ENCODE peak calls at places on chromosomes 3 and 15, in nine cellular contexts. One of them, this sample, is unnamed.

GRCh38 chr15:71810256-71811035 is at the start of gene NR2E3:
- DNase-seq in GM23248: no peak
- DNase-seq in PC-9: no peak
- DNase-seq in transverse colon: no peak
- DNase-seq in K562: no peak
- DNase-seq in neural progenitor cell: no peak
- DNase-seq in A549: no peak
- DNase-seq in CD8-positive, alpha-beta memory T cell: no peak
- DNase-seq in tibial artery: no peak
- DNase-seq in this sample: no peak

GRCh38 chr15:63461230-63461629 is 43.2 kb upstream of the USP3 start:
- DNase-seq in PC-9: no peak
- DNase-seq in neural progenitor cell: peak; percentile 71
- DNase-seq in transverse colon: no peak
- DNase-seq in A549: no peak
- DNase-seq in GM23248: no peak
- DNase-seq in tibial artery: no peak
- DNase-seq in K562: no peak
- DNase-seq in CD8-positive, alpha-beta memory T cell: no peak
- DNase-seq in this sample: peak; percentile 67

GRCh38 chr3:185297867-185298266 is 44.0 kb upstream of the EHHADH start:
- DNase-seq in K562: peak; percentile 23
- DNase-seq in A549: no peak
- DNase-seq in tibial artery: no peak
- DNase-seq in CD8-positive, alpha-beta memory T cell: no peak
- DNase-seq in transverse colon: no peak
- DNase-seq in neural progenitor cell: no peak
- DNase-seq in PC-9: no peak
- DNase-seq in GM23248: no peak
- DNase-seq in this sample: no peak

GRCh38 chr15:51726302-51727073 is 11.0 kb downstream of the LYSMD2 start:
- DNase-seq in transverse colon: peak; percentile 53
- DNase-seq in A549: peak; percentile 74
- DNase-seq in CD8-positive, alpha-beta memory T cell: no peak
- DNase-seq in neural progenitor cell: peak; percentile 66
- DNase-seq in tibial artery: peak; percentile 60
- DNase-seq in K562: peak; percentile 82
- DNase-seq in PC-9: peak; percentile 75
- DNase-seq in GM23248: peak; percentile 96
- DNase-seq in this sample: peak; percentile 81

GRCh38 chr15:56428821-56429458 is 36.0 kb downstream of the MNS1 start:
- DNase-seq in tibial artery: no peak
- DNase-seq in PC-9: no peak
- DNase-seq in neural progenitor cell: peak; percentile 11
- DNase-seq in K562: peak; percentile 10
- DNase-seq in transverse colon: no peak
- DNase-seq in A549: peak; percentile 45
- DNase-seq in CD8-positive, alpha-beta memory T cell: no peak
- DNase-seq in GM23248: peak; percentile 58
- DNase-seq in this sample: peak; percentile 16

GRCh38 chr15:41798607-41799487 is 24.6 kb downstream of the MAPKBP1 start:
- DNase-seq in CD8-positive, alpha-beta memory T cell: no peak
- DNase-seq in transverse colon: no peak
- DNase-seq in GM23248: peak; percentile 36
- DNase-seq in K562: no peak
- DNase-seq in A549: no peak
- DNase-seq in PC-9: no peak
- DNase-seq in neural progenitor cell: no peak
- DNase-seq in tibial artery: no peak
- DNase-seq in this sample: no peak

GRCh38 chr15:68789921-68790575 is 30.6 kb downstream of the ANP32A start:
- DNase-seq in CD8-positive, alpha-beta memory T cell: no peak
- DNase-seq in K562: no peak
- DNase-seq in GM23248: peak; percentile 21
- DNase-seq in PC-9: no peak
- DNase-seq in tibial artery: no peak
- DNase-seq in A549: no peak
- DNase-seq in neural progenitor cell: peak; percentile 51
- DNase-seq in transverse colon: no peak
- DNase-seq in this sample: peak; percentile 64

GRCh38 chr15:96327155-96327741 is 3.3 kb upstream of the NR2F2 start:
- DNase-seq in neural progenitor cell: peak; percentile 75
- DNase-seq in CD8-positive, alpha-beta memory T cell: no peak
- DNase-seq in GM23248: peak; percentile 94
- DNase-seq in PC-9: peak; percentile 33
- DNase-seq in A549: peak; percentile 90
- DNase-seq in K562: peak; percentile 46
- DNase-seq in transverse colon: no peak
- DNase-seq in tibial artery: peak; percentile 27
- DNase-seq in this sample: peak; percentile 86

GRCh38 chr3:71219744-71220638 is 363.5 kb downstream of the FOXP1 start:
- DNase-seq in K562: no peak
- DNase-seq in CD8-positive, alpha-beta memory T cell: no peak
- DNase-seq in transverse colon: no peak
- DNase-seq in neural progenitor cell: no peak
- DNase-seq in A549: no peak
- DNase-seq in GM23248: no peak
- DNase-seq in tibial artery: no peak
- DNase-seq in PC-9: no peak
- DNase-seq in this sample: no peak

GRCh38 chr3:59433546-59433945 is 383.7 kb upstream of the CFAP20DC start:
- DNase-seq in K562: no peak
- DNase-seq in tibial artery: no peak
- DNase-seq in CD8-positive, alpha-beta memory T cell: no peak
- DNase-seq in neural progenitor cell: no peak
- DNase-seq in A549: no peak
- DNase-seq in PC-9: no peak
- DNase-seq in transverse colon: no peak
- DNase-seq in GM23248: peak; percentile 12
- DNase-seq in this sample: no peak

GRCh38 chr3:89380006-89380405 is 272.6 kb downstream of the EPHA3 start:
- DNase-seq in PC-9: no peak
- DNase-seq in neural progenitor cell: no peak
- DNase-seq in A549: no peak
- DNase-seq in transverse colon: no peak
- DNase-seq in GM23248: peak; percentile 76
- DNase-seq in tibial artery: no peak
- DNase-seq in K562: no peak
- DNase-seq in CD8-positive, alpha-beta memory T cell: no peak
- DNase-seq in this sample: no peak

GRCh38 chr3:189853906-189854305 is 222.7 kb downstream of the TP63 start:
- DNase-seq in PC-9: no peak
- DNase-seq in CD8-positive, alpha-beta memory T cell: no peak
- DNase-seq in neural progenitor cell: no peak
- DNase-seq in transverse colon: no peak
- DNase-seq in GM23248: no peak
- DNase-seq in A549: no peak
- DNase-seq in tibial artery: no peak
- DNase-seq in K562: no peak
- DNase-seq in this sample: no peak

GRCh38 chr3:196287066-196287404 is 491 bp downstream of the PCYT1A start:
- DNase-seq in neural progenitor cell: no peak
- DNase-seq in K562: no peak
- DNase-seq in PC-9: no peak
- DNase-seq in GM23248: peak; percentile 61
- DNase-seq in tibial artery: no peak
- DNase-seq in A549: peak; percentile 10
- DNase-seq in CD8-positive, alpha-beta memory T cell: peak; percentile 18
- DNase-seq in transverse colon: no peak
- DNase-seq in this sample: peak; percentile 51

GRCh38 chr3:112048911-112049310 is 14.4 kb downstream of the TMPRSS7 start:
- DNase-seq in neural progenitor cell: peak; percentile 63
- DNase-seq in GM23248: no peak
- DNase-seq in PC-9: no peak
- DNase-seq in transverse colon: no peak
- DNase-seq in tibial artery: no peak
- DNase-seq in CD8-positive, alpha-beta memory T cell: no peak
- DNase-seq in A549: no peak
- DNase-seq in K562: no peak
- DNase-seq in this sample: no peak

GRCh38 chr3:129555616-129556357 is 12.8 kb downstream of the H1-8 start:
- DNase-seq in K562: no peak
- DNase-seq in neural progenitor cell: no peak
- DNase-seq in PC-9: no peak
- DNase-seq in GM23248: no peak
- DNase-seq in A549: no peak
- DNase-seq in tibial artery: no peak
- DNase-seq in transverse colon: no peak
- DNase-seq in CD8-positive, alpha-beta memory T cell: no peak
- DNase-seq in this sample: no peak
- H3K4me1 ChIP-seq in K562: peaks cover 7% of the 10 kb centered on the region
- H3K4me1 ChIP-seq in neural progenitor cell: peaks cover 46% of the 10 kb centered on the region
- H3K4me1 ChIP-seq in PC-9: peaks cover 22% of the 10 kb centered on the region
- H3K4me1 ChIP-seq in GM23248: peaks cover 30% of the 10 kb centered on the region
- H3K4me1 ChIP-seq in A549: peaks cover 31% of the 10 kb centered on the region
- H3K4me1 ChIP-seq in tibial artery: peaks cover 7% of the 10 kb centered on the region
- H3K4me1 ChIP-seq in transverse colon: peaks cover 5% of the 10 kb centered on the region
- H3K4me1 ChIP-seq in CD8-positive, alpha-beta memory T cell: peaks cover 21% of the 10 kb centered on the region
- H3K4me1 ChIP-seq in this sample: peaks cover 52% of the 10 kb centered on the region

DNA sequence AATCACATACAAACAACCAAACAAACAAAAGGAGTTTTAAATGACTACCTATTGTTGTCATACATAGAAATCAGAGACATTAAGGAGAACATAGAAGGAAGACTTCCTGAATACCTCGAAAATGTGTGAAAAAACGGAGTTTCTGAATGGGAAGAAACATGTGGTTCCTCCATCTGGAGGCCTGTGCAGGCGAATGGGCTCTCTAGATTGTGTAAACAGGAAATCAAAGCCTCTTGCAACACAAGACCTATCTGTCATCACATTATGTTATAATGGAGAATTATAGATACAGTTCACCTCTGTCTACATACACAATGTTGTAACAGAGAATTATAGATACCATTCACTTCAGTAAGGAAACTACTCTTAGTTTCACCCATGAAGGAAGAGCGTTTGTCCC is 44.1 kb downstream of the RUBCN start:
- DNase-seq in neural progenitor cell: no peak
- DNase-seq in CD8-positive, alpha-beta memory T cell: no peak
- DNase-seq in PC-9: no peak
- DNase-seq in GM23248: no peak
- DNase-seq in A549: no peak
- DNase-seq in transverse colon: no peak
- DNase-seq in K562: no peak
- DNase-seq in tibial artery: no peak
- DNase-seq in this sample: no peak
- H3K4me1 ChIP-seq in neural progenitor cell: no peaks in the 10 kb centered on the region
- H3K4me1 ChIP-seq in CD8-positive, alpha-beta memory T cell: no peaks in the 10 kb centered on the region
- H3K4me1 ChIP-seq in PC-9: no peaks in the 10 kb centered on the region
- H3K4me1 ChIP-seq in GM23248: no peaks in the 10 kb centered on the region
- H3K4me1 ChIP-seq in A549: no peaks in the 10 kb centered on the region
- H3K4me1 ChIP-seq in transverse colon: no peaks in the 10 kb centered on the region
- H3K4me1 ChIP-seq in K562: no peaks in the 10 kb centered on the region
- H3K4me1 ChIP-seq in tibial artery: no peaks in the 10 kb centered on the region
- H3K4me1 ChIP-seq in this sample: no peaks in the 10 kb centered on the region

GRCh38 chr15:48565560-48566482 is 79.7 kb downstream of the FBN1 start:
- DNase-seq in CD8-positive, alpha-beta memory T cell: no peak
- DNase-seq in PC-9: peak; percentile 26
- DNase-seq in K562: no peak
- DNase-seq in GM23248: peak; percentile 92
- DNase-seq in neural progenitor cell: no peak
- DNase-seq in transverse colon: no peak
- DNase-seq in A549: peak; percentile 39
- DNase-seq in tibial artery: no peak
- DNase-seq in this sample: no peak

GRCh38 chr15:48560321-48561051 is 85.0 kb downstream of the FBN1 start:
- DNase-seq in transverse colon: no peak
- DNase-seq in tibial artery: peak; percentile 60
- DNase-seq in PC-9: no peak
- DNase-seq in neural progenitor cell: no peak
- DNase-seq in GM23248: peak; percentile 51
- DNase-seq in A549: no peak
- DNase-seq in CD8-positive, alpha-beta memory T cell: no peak
- DNase-seq in K562: no peak
- DNase-seq in this sample: no peak

GRCh38 chr15:48566669-48567068 is 78.8 kb downstream of the FBN1 start:
- DNase-seq in tibial artery: no peak
- DNase-seq in K562: no peak
- DNase-seq in transverse colon: no peak
- DNase-seq in neural progenitor cell: no peak
- DNase-seq in CD8-positive, alpha-beta memory T cell: no peak
- DNase-seq in PC-9: no peak
- DNase-seq in GM23248: no peak
- DNase-seq in A549: no peak
- DNase-seq in this sample: no peak

GRCh38 chr15:48563944-48564343 is 81.6 kb downstream of the FBN1 start:
- DNase-seq in K562: no peak
- DNase-seq in PC-9: no peak
- DNase-seq in A549: no peak
- DNase-seq in neural progenitor cell: no peak
- DNase-seq in tibial artery: no peak
- DNase-seq in transverse colon: no peak
- DNase-seq in CD8-positive, alpha-beta memory T cell: no peak
- DNase-seq in GM23248: no peak
- DNase-seq in this sample: no peak

DNA sequence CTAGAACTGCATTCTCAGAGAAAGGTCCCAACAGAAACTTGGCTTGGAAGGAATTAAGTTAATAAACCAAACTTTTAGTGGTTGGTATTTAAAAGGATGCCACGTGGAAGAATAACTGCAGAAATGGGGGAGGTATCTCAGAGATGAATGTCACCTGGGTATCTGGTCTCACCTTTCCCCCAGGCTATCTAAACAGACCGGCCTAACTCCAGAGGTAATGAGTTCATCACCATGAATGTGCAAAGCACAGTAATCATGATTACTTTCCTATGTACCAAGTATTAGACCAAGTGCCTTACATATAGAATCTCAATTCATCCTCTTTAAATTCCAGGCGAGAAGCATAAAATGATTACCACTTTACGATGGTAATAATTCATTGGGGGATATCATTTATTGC is 80.8 kb downstream of the FBN1 start:
- DNase-seq in A549: no peak
- DNase-seq in neural progenitor cell: no peak
- DNase-seq in transverse colon: no peak
- DNase-seq in GM23248: no peak
- DNase-seq in PC-9: no peak
- DNase-seq in CD8-positive, alpha-beta memory T cell: no peak
- DNase-seq in tibial artery: no peak
- DNase-seq in K562: no peak
- DNase-seq in this sample: no peak
- H3K4me1 ChIP-seq in A549: peaks cover 24% of the 10 kb centered on the region
- H3K4me1 ChIP-seq in neural progenitor cell: peaks cover 9% of the 10 kb centered on the region
- H3K4me1 ChIP-seq in transverse colon: no peaks in the 10 kb centered on the region
- H3K4me1 ChIP-seq in GM23248: peaks cover 87% of the 10 kb centered on the region
- H3K4me1 ChIP-seq in PC-9: peaks cover 23% of the 10 kb centered on the region
- H3K4me1 ChIP-seq in CD8-positive, alpha-beta memory T cell: no peaks in the 10 kb centered on the region
- H3K4me1 ChIP-seq in tibial artery: no peaks in the 10 kb centered on the region
- H3K4me1 ChIP-seq in K562: no peaks in the 10 kb centered on the region
- H3K4me1 ChIP-seq in this sample: peaks cover 30% of the 10 kb centered on the region

DNA sequence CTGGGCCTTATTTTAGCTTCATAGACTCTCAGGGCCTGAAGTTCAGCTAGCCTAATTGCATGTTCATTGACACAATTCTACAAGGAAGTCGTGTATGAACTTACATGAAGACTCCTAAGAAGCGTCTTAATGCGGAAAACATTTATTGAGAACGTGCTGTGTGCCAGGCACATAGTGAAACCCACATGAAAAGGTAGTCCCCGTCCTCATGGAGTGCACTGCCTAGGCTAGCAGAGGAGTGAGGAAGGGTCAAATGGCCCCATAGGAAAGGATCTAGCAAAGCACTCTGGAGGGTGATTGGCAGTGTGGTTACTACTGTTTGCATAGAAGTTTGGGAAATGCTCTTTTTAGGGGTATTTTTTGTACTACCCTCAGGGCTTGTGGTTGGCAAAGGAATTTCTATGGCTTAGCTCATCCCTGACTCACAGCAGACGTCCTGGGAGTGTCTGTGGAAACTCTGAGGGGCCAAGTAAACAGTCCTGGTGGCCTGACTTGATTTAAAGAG is 854 bp upstream of the NPTN start:
- DNase-seq in A549: peak; percentile 69
- DNase-seq in neural progenitor cell: no peak
- DNase-seq in CD8-positive, alpha-beta memory T cell: no peak
- DNase-seq in PC-9: peak; percentile 70
- DNase-seq in transverse colon: no peak
- DNase-seq in K562: no peak
- DNase-seq in tibial artery: no peak
- DNase-seq in GM23248: peak; percentile 97
- DNase-seq in this sample: peak; percentile 60
- H3K4me1 ChIP-seq in A549: peaks cover 44% of the 10 kb centered on the region
- H3K4me1 ChIP-seq in neural progenitor cell: peaks cover 27% of the 10 kb centered on the region
- H3K4me1 ChIP-seq in CD8-positive, alpha-beta memory T cell: peaks cover 41% of the 10 kb centered on the region
- H3K4me1 ChIP-seq in PC-9: peaks cover 53% of the 10 kb centered on the region
- H3K4me1 ChIP-seq in transverse colon: peaks cover 38% of the 10 kb centered on the region
- H3K4me1 ChIP-seq in K562: peaks cover 21% of the 10 kb centered on the region
- H3K4me1 ChIP-seq in tibial artery: no peaks in the 10 kb centered on the region
- H3K4me1 ChIP-seq in GM23248: peaks cover 43% of the 10 kb centered on the region
- H3K4me1 ChIP-seq in this sample: peaks cover 28% of the 10 kb centered on the region

This sample was measured in hepatocyte.